ENCODE peak calls at places on chromosome X, in seven cellular contexts. T is naive B cell, M is mucosa of descending colon, K is RPMI8226, C is H4, B is lower lobe of right lung, F is NCI-H345. Z is an unnamed sample.

GRCh38 chrX:13059676-13060499 is 15.5 kb upstream of the FAM9C start:
- DNase-seq in F (no peak), K (no peak), M (no peak), T (no peak), C (peak), B (no peak), Z (no peak)

GRCh38 chrX:138865093-138865649 is 153.7 kb upstream of the FGF13 start:
- DNase-seq in C (no peak), M (no peak), K (peak), B (no peak), F (no peak), T (no peak), Z (no peak)

GRCh38 chrX:53682885-53683555 is 3.5 kb downstream of the HUWE1 start:
- DNase-seq in C (peak), T (peak), F (peak), K (peak), M (no peak), B (no peak), Z (peak)

GRCh38 chrX:53266175-53266574 is 15.2 kb downstream of the IQSEC2 start:
- DNase-seq in K (no peak), B (no peak), C (no peak), M (no peak), T (no peak), F (no peak), Z (no peak)

GRCh38 chrX:29911673-29912072 is 303.7 kb upstream of the MAGEB2 start:
- DNase-seq in T (no peak), C (no peak), K (no peak), M (no peak), B (no peak), F (no peak), Z (no peak)

GRCh38 chrX:107849747-107850478 is 24.2 kb downstream of the MID2 start:
- DNase-seq in K (no peak), F (no peak), C (peak), B (no peak), T (no peak), M (no peak), Z (no peak)

GRCh38 chrX:75158054-75158453 is 2.0 kb upstream of the ABCB7 start:
- DNase-seq in B (no peak), C (no peak), F (no peak), T (no peak), K (no peak), M (no peak), Z (no peak)

GRCh38 chrX:65576160-65576559 is 41.6 kb upstream of the LAS1L start:
- DNase-seq in B (no peak), C (no peak), K (no peak), F (no peak), T (no peak), M (no peak), Z (no peak)

GRCh38 chrX:100980608-100981497 is 11.3 kb downstream of the ARL13A start:
- DNase-seq in B (peak), F (no peak), T (no peak), K (no peak), M (no peak), C (peak), Z (no peak)

GRCh38 chrX:20571611-20572010 is 304.9 kb upstream of the RPS6KA3 start:
- DNase-seq in B (no peak), M (no peak), T (no peak), C (no peak), K (no peak), F (no peak), Z (no peak)

GRCh38 chrX:131812847-131813825 is 210.0 kb upstream of the STK26 start:
- DNase-seq in K (peak), C (peak), M (no peak), T (peak), F (peak), B (no peak), Z (peak)